ENCODE peak calls at places on chromosome 18, in four cellular contexts. P is NCI-H1105, C is DMS79 treated with DMSO at 0.1 percent for 48 hours, N is progenitor cell of endocrine pancreas. V is an unnamed sample.

GRCh38 chr18:25047983-25048382 is 304.0 kb downstream of the ZNF521 start:
- DNase-seq in P (no peak), C (no peak), N (no peak), V (no peak)

GRCh38 chr18:11179959-11180519 is 30.7 kb upstream of the PIEZO2 start:
- DNase-seq in P (no peak), C (no peak), N (no peak), V (no peak)

GRCh38 chr18:60145776-60146175 is 226.8 kb downstream of the MC4R start:
- DNase-seq in P (no peak), C (no peak), N (no peak), V (no peak)

GRCh38 chr18:8283901-8284585 is 325.2 kb upstream of the RAB12 start:
- DNase-seq in P (no peak), C (no peak), N (no peak), V (peak)

GRCh38 chr18:23738151-23738550 is 48.9 kb downstream of the LAMA3 start:
- DNase-seq in P (no peak), C (no peak), N (no peak), V (no peak)

GRCh38 chr18:10205136-10205535 is 249.3 kb upstream of the APCDD1 start:
- DNase-seq in P (no peak), C (no peak), N (no peak), V (peak)

GRCh38 chr18:68940039-68940438 is 142.2 kb downstream of the CCDC102B start:
- DNase-seq in P (no peak), C (no peak), N (no peak), V (no peak)

GRCh38 chr18:56709463-56709862 is 58.3 kb downstream of the WDR7 start:
- DNase-seq in P (no peak), C (no peak), N (no peak), V (peak)

GRCh38 chr18:56569391-56569790 is 69.0 kb downstream of the TXNL1 start:
- DNase-seq in P (no peak), C (no peak), N (no peak), V (no peak)

GRCh38 chr18:59823611-59824195 is 76.1 kb upstream of the PMAIP1 start:
- DNase-seq in P (peak), C (peak), N (peak), V (peak)

GRCh38 chr18:35378206-35378795 is 1.2 kb upstream of the ZNF396 start:
- DNase-seq in P (no peak), C (no peak), N (no peak), V (no peak)

GRCh38 chr18:78733762-78734613 is 245.6 kb upstream of the SALL3 start:
- DNase-seq in P (no peak), C (no peak), N (no peak), V (no peak)

GRCh38 chr18:3455938-3456685 is 6.1 kb downstream of the TGIF1 start:
- DNase-seq in P (no peak), C (no peak), N (no peak), V (peak)

GRCh38 chr18:49094136-49094535 is 143.4 kb upstream of the SMAD7 start:
- DNase-seq in P (no peak), C (no peak), N (no peak), V (no peak)